ENCODE peak calls at places on chromosome 20, in ten cellular contexts. E is effector CD4-positive, alpha-beta T cell; B is stimulated activated naive B cell treated with anti-CD40 and anti-IgM and Interleukin-4, amounts not matched to agents 10 μg/mL and 1 μg/mL and 100 μg/mL, for 72 hours; C is ELR; F is HEK293T; X is activated effector memory CD4-positive, alpha-beta T cell treated with anti-CD3 and anti-CD28 coated beads, Interleukin-2, amount 50 U/mL, for 16 hours; S is lung microvascular endothelial cell; R is left kidney; Q is keratinocyte; D is activated CD4-positive, alpha-beta T cell treated with anti-CD3 and anti-CD28 coated beads for 24 hours. V is an unnamed sample.

GRCh38 chr20:59120491-59120890 is 43.1 kb upstream of the ZNF831 start:
- DNase-seq in B (peak), R (peak), E (no peak), C (no peak), Q (no peak), S (no peak), D (no peak), X (no peak), F (no peak), V (no peak)

GRCh38 chr20:21182832-21183563 is 57.1 kb downstream of the KIZ start:
- DNase-seq in X (no peak), S (no peak), Q (no peak), E (no peak), R (no peak), F (no peak), C (peak), B (no peak), D (no peak), V (no peak)

GRCh38 chr20:10596726-10597125 is 77.1 kb downstream of the JAG1 start:
- DNase-seq in C (peak), R (no peak), X (no peak), D (no peak), E (no peak), B (no peak), S (peak), F (no peak), Q (no peak), V (peak)

GRCh38 chr20:17223553-17223952 is 3.3 kb upstream of the PCSK2 start:
- DNase-seq in F (no peak), Q (no peak), R (peak), B (no peak), C (no peak), E (no peak), D (no peak), X (no peak), S (no peak), V (no peak)

GRCh38 chr20:63536241-63536977 is 767 bp downstream of the PTK6 start:
- DNase-seq in S (peak), Q (no peak), R (no peak), F (no peak), C (peak), X (no peak), B (no peak), D (no peak), E (no peak), V (no peak)

GRCh38 chr20:58660855-58661254 is 9.8 kb downstream of the STX16 start:
- DNase-seq in S (no peak), B (no peak), F (no peak), D (no peak), E (no peak), R (no peak), C (no peak), X (no peak), Q (no peak), V (peak)

GRCh38 chr20:58481541-58482021 is 33.6 kb downstream of the APCDD1L start:
- DNase-seq in X (peak), F (peak), D (peak), B (no peak), S (peak), R (peak), Q (no peak), C (peak), E (peak), V (peak)

GRCh38 chr20:50681359-50682064 is 9.8 kb downstream of the RIPOR3 start:
- DNase-seq in E (no peak), Q (no peak), S (no peak), B (no peak), D (no peak), C (no peak), X (no peak), R (peak), F (no peak), V (no peak)

GRCh38 chr20:63955281-63955845 is 853 bp downstream of the UCKL1 start:
- DNase-seq in S (no peak), C (peak), E (no peak), B (no peak), D (no peak), F (peak), Q (no peak), X (peak), R (peak), V (peak)

GRCh38 chr20:50172347-50173013 is 18.1 kb upstream of the CEBPB start:
- DNase-seq in B (peak), D (no peak), X (no peak), R (peak), F (peak), S (peak), E (no peak), C (peak), Q (no peak), V (peak)

V was measured in endothelial cell of umbilical vein.